ENCODE peak calls at places on chromosomes 7 and 10, in four cellular contexts. F, R, N and M are unnamed samples.
A peak's percentile ranks its signal among the peaks of the same experiment; 100 is the strongest.

GRCh38 chr10:71821909-71822763 is 28.9 kb downstream of the PSAP start:
- DNase-seq in R (peak; percentile 6), F (no peak), N (no peak), M (no peak)

GRCh38 chr7:2374401-2374800 is 19.8 kb downstream of the EIF3B start:
- DNase-seq in F (no peak), R (no peak), N (no peak), M (no peak)

GRCh38 chr7:11177793-11178192 is 204.1 kb downstream of the PHF14 start:
- DNase-seq in R (no peak), N (no peak), F (no peak), M (no peak)

GRCh38 chr7:151086802-151087246 is 549 bp downstream of the AGAP3 start:
- DNase-seq in F (no peak), N (peak; percentile 60), R (no peak), M (peak; percentile 50)

GRCh38 chr10:21732067-21732772 is 198.2 kb downstream of the MLLT10 start:
- DNase-seq in N (peak; percentile 92), R (peak; percentile 64), F (peak; percentile 59), M (no peak)

GRCh38 chr10:110498087-110498981 is 627 bp downstream of the DUSP5 start:
- DNase-seq in N (peak; percentile 58), F (peak; percentile 64), R (peak; percentile 64), M (peak; percentile 71)

GRCh38 chr7:135335628-135336139 is 102.0 kb downstream of the STRA8 start:
- DNase-seq in N (peak; percentile 98), R (peak; percentile 48), F (peak; percentile 87), M (peak; percentile 5)

GRCh38 chr10:52232561-52233350 is 81.3 kb upstream of the DKK1 start:
- DNase-seq in N (no peak), R (no peak), F (no peak), M (no peak)

GRCh38 chr10:67127441-67127840 is 201.6 kb downstream of the LRRTM3 start:
- DNase-seq in F (no peak), R (no peak), N (no peak), M (no peak)

GRCh38 chr10:75431180-75432111 is at the start of gene LRMDA:
- DNase-seq in R (peak; percentile 59), N (peak; percentile 55), F (peak; percentile 67), M (no peak)

GRCh38 chr7:51038573-51038972 is 255.9 kb upstream of the GRB10 start:
- DNase-seq in R (no peak), F (no peak), N (no peak), M (no peak)

GRCh38 chr10:114631678-114632417 is 26.2 kb downstream of the ABLIM1 start:
- DNase-seq in F (peak; percentile 43), R (peak; percentile 67), N (peak; percentile 77), M (no peak)

GRCh38 chr7:886626-887487 is 10.5 kb downstream of the GET4 start:
- DNase-seq in F (peak; percentile 16), R (peak; percentile 92), N (no peak), M (no peak)

GRCh38 chr7:43938892-43939482 is 12.8 kb downstream of the UBE2D4 start:
- DNase-seq in N (no peak), R (no peak), F (peak; percentile 93), M (no peak)

GRCh38 chr7:138491612-138492386 is 31.7 kb downstream of the TRIM24 start:
- DNase-seq in N (no peak), R (no peak), F (no peak), M (no peak)

GRCh38 chr7:111010833-111011232 is 80.1 kb upstream of the LRRN3 start:
- DNase-seq in F (no peak), N (no peak), R (no peak), M (no peak)

GRCh38 chr10:27099448-27099847 is 846 bp downstream of the ANKRD26 start:
- DNase-seq in N (no peak), R (no peak), F (no peak), M (no peak)

GRCh38 chr7:153447021-153447420 is 605.2 kb upstream of the DPP6 start:
- DNase-seq in F (no peak), R (no peak), N (no peak), M (no peak)

GRCh38 chr7:47491637-47492036 is 90.3 kb downstream of the TNS3 start:
- DNase-seq in R (no peak), F (no peak), N (no peak), M (no peak)

GRCh38 chr7:99837649-99838361 is 10.0 kb downstream of the CYP3A43 start:
- DNase-seq in R (no peak), F (no peak), N (no peak), M (no peak)

GRCh38 chr7:129146237-129146979 is 1.9 kb downstream of the TSPAN33 start:
- DNase-seq in N (no peak), F (no peak), R (peak; percentile 49), M (no peak)

GRCh38 chr7:152336754-152337368 is 98.9 kb downstream of the KMT2C start:
- DNase-seq in R (no peak), F (peak; percentile 19), N (peak; percentile 73), M (peak; percentile 49)

GRCh38 chr7:90613088-90613498 is 17.0 kb downstream of the CDK14 start:
- DNase-seq in N (no peak), R (peak; percentile 25), F (no peak), M (no peak)

GRCh38 chr10:101576229-101576863 is 11.7 kb downstream of the POLL start:
- DNase-seq in F (peak; percentile 4), N (no peak), R (no peak), M (no peak)

GRCh38 chr10:103859161-103860141 is 4.1 kb upstream of the SH3PXD2A start:
- DNase-seq in N (peak; percentile 79), F (peak; percentile 70), R (no peak), M (peak; percentile 37)

GRCh38 chr7:70808876-70809275 is 323.1 kb upstream of the GALNT17 start:
- DNase-seq in R (no peak), F (no peak), N (no peak), M (no peak)

GRCh38 chr7:116557066-116557585 is 32.3 kb downstream of the CAV1 start:
- DNase-seq in R (no peak), F (no peak), N (no peak), M (no peak)

GRCh38 chr10:132631348-132631735 is 93.8 kb downstream of the INPP5A start:
- DNase-seq in R (peak; percentile 90), N (no peak), F (peak; percentile 74), M (no peak)

GRCh38 chr10:68348265-68348741 is 15.6 kb upstream of the PBLD start:
- DNase-seq in N (peak; percentile 85), F (peak; percentile 36), R (no peak), M (peak; percentile 50)

GRCh38 chr10:70770001-70770400 is 15.2 kb downstream of the TBATA start:
- DNase-seq in F (no peak), N (no peak), R (no peak), M (no peak)

GRCh38 chr10:128624656-128625530 is 498.7 kb upstream of the MKI67 start:
- DNase-seq in R (no peak), F (no peak), N (no peak), M (no peak)

GRCh38 chr10:126448091-126448490 is 59.8 kb upstream of the ADAM12 start:
- DNase-seq in R (no peak), N (no peak), F (no peak), M (no peak)
- H3K27ac ChIP-seq in R (no peak overlapping the region), N (no peak overlapping the region), F (no peak overlapping the region), M (no peak overlapping the region)

DNA sequence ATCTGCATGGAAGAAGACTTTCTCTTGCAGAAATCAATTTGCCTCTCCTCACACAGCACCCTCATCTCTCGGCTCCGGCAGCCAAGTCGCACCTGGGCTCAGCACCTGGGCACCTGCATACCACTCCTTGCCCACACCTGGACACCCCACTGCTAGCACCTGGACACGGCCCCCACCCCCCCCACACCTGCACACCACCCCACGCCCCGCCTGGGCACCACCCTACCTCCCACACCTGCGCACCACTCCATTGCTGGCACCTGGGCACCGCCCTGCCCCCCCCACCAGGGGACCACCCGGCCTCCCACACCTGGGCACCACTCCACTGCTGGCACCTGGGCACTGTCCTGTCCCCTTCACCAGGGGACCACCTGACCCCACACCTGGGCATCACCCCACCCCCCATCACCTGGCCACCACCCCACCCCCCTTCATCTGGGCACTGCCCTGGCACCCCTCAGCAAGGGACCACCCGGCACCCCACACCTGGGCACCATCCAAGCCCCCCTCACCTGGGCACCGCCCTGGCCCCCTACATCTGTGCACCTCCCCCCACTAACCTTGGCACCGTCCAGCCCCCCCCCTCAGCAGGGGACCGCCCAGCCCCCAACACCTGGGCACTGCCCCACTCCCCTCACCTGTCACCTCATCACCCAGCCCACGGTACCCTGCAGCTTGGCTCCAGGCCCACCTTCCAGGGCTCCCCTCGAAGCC is 33.8 kb upstream of the RNF32 start:
- DNase-seq in N (no peak), F (no peak), R (no peak), M (no peak)
- H3K4me1 ChIP-seq in N (no peaks in the 10 kb centered on the region), F (peaks cover 28% of the 10 kb centered on the region), R (peaks cover 4% of the 10 kb centered on the region), M (peaks cover 11% of the 10 kb centered on the region)

GRCh38 chr7:24517166-24517565 is 56.1 kb upstream of the PALS2 start:
- DNase-seq in N (no peak), F (no peak), R (no peak), M (no peak)
- H3K27me3 ChIP-seq in N (no peaks in the 10 kb centered on the region), F (no peaks in the 10 kb centered on the region), R (no peaks in the 10 kb centered on the region), M (peaks cover 3% of the 10 kb centered on the region)

GRCh38 chr10:7667262-7668141 is 736 bp upstream of the ITIH5 start:
- DNase-seq in N (peak; percentile 77), F (no peak), R (no peak), M (no peak)
- H3K27ac ChIP-seq in N (peak overlapping the region; percentile 23), F (no peak overlapping the region), R (no peak overlapping the region), M (no peak overlapping the region)

GRCh38 chr7:5553298-5553877 is 129.8 kb upstream of the TNRC18 start:
- DNase-seq in N (no peak), R (no peak), F (no peak), M (no peak)
- H3K4me1 ChIP-seq in N (peaks cover 11% of the 10 kb centered on the region), R (peaks cover 36% of the 10 kb centered on the region), F (peaks cover 35% of the 10 kb centered on the region), M (peaks cover 37% of the 10 kb centered on the region)

GRCh38 chr7:25314094-25314708 is 85.9 kb upstream of the NPVF start:
- DNase-seq in F (peak; percentile 24), N (no peak), R (no peak), M (no peak)
- H3K27me3 ChIP-seq in F (no peaks in the 10 kb centered on the region), N (no peaks in the 10 kb centered on the region), R (no peaks in the 10 kb centered on the region), M (peaks cover 2% of the 10 kb centered on the region)

DNA sequence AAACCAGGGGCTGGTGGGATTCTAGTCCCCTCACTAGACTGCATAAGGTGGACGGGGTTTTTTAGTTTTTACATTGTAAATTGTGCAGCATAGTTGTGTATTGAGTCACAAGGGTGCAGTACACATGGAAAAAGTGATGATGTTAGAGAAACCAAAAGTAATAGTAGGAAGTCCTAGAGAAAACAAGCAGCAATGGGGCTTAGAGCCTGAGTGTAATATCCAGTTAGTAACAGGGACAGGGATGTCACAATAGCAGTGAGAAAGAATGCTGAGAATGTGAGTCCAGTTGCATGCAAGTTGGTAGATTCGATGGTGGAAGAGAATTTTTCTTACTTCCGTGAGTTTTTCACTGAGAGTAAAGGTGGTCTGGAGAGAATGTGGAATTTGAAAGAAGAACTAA is 879.3 kb downstream of the SORCS1 start:
- DNase-seq in N (peak; percentile 53), F (no peak), R (no peak), M (no peak)
- H3K27ac ChIP-seq in N (no peak overlapping the region), F (no peak overlapping the region), R (no peak overlapping the region), M (no peak overlapping the region)

DNA sequence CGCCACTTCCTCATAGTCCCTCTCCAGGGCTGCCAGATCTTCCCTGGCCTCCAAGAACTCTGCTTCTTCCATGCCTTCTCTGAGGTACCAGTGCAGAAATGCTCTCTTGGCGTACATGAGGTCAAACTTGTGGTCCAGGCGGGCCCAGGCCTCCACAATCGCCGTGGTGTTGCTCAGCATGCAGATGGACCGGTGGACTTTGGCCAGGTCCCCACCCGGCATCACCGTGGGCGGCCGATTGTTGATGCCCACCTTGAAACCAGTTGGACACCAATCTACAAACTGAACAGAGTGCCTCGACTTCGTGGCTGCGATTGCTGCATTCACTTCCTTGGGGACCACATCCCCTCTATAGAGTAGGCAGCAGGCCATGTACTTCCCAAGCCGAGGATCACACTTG is 11.1 kb downstream of the TUBAL3 start:
- DNase-seq in F (no peak), R (no peak), N (no peak), M (no peak)
- H3K4me1 ChIP-seq in F (no peaks in the 10 kb centered on the region), R (no peaks in the 10 kb centered on the region), N (no peaks in the 10 kb centered on the region), M (no peaks in the 10 kb centered on the region)